ENCODE peak calls at places on chromosomes 5 and 9, in six cellular contexts. F is K562, W is endothelial cell of umbilical vein, C is breast epithelium, H is suprapubic skin, I is esophagus muscularis mucosa. X is an unnamed sample.

GRCh38 chr9:82024931-82025330 is 36.4 kb downstream of the SPATA31D1 start:
- DNase-seq in C (no peak), I (no peak), H (no peak), W (no peak), F (no peak), X (no peak)

GRCh38 chr5:42811591-42812392 is at the start of gene SELENOP:
- DNase-seq in C (peak), F (no peak), I (no peak), W (peak), H (no peak), X (no peak)

GRCh38 chr5:94218374-94218773 is 400.0 kb downstream of the KIAA0825 start:
- DNase-seq in I (no peak), C (no peak), F (no peak), H (no peak), W (no peak), X (no peak)

GRCh38 chr5:84436866-84437265 is 52.2 kb upstream of the EDIL3 start:
- DNase-seq in H (no peak), I (no peak), C (no peak), W (no peak), F (no peak), X (no peak)

GRCh38 chr9:33868430-33869000 is 51.6 kb downstream of the UBE2R2 start:
- DNase-seq in I (no peak), H (no peak), W (peak), F (no peak), C (no peak), X (no peak)

GRCh38 chr9:4547016-4547415 is 56.7 kb downstream of the SLC1A1 start:
- DNase-seq in W (peak), C (no peak), F (no peak), H (no peak), I (no peak), X (no peak)

GRCh38 chr5:176296-176823 is 14.9 kb upstream of the LRRC14B start:
- DNase-seq in W (no peak), F (no peak), C (no peak), I (no peak), H (no peak), X (no peak)

GRCh38 chr5:59287361-59287760 is 606.2 kb downstream of the PDE4D start:
- DNase-seq in F (no peak), I (no peak), W (no peak), H (no peak), C (no peak), X (no peak)

GRCh38 chr5:87122171-87122977 is 145.3 kb upstream of the RASA1 start:
- DNase-seq in I (no peak), C (no peak), W (no peak), F (no peak), H (no peak), X (no peak)

GRCh38 chr9:136808075-136808780 is 480 bp downstream of the RABL6 start:
- DNase-seq in W (peak), C (no peak), I (no peak), F (peak), H (no peak), X (no peak)

GRCh38 chr9:87569008-87569908 is 71.6 kb downstream of the DAPK1 start:
- DNase-seq in H (no peak), F (no peak), C (no peak), I (no peak), W (peak), X (no peak)

GRCh38 chr5:58751222-58751621 is 168.3 kb downstream of the RAB3C start:
- DNase-seq in C (no peak), W (peak), F (no peak), I (no peak), H (no peak), X (no peak)

GRCh38 chr5:24609694-24610093 is 35.1 kb downstream of the CDH10 start:
- DNase-seq in F (no peak), H (no peak), C (no peak), W (no peak), I (no peak), X (no peak)

GRCh38 chr5:106121972-106122605 is 1548.6 kb downstream of the EFNA5 start:
- DNase-seq in F (peak), W (no peak), I (no peak), C (no peak), H (no peak), X (peak)

GRCh38 chr5:139644646-139645494 is 3.3 kb upstream of the CXXC5 start:
- DNase-seq in H (peak), F (no peak), C (peak), I (no peak), W (no peak), X (no peak)

GRCh38 chr9:101352892-101353462 is 31.8 kb downstream of the BAAT start:
- DNase-seq in I (no peak), C (no peak), W (no peak), H (no peak), F (no peak), X (no peak)

GRCh38 chr5:156479864-156480263 is 152.9 kb downstream of the SGCD start:
- DNase-seq in F (no peak), I (no peak), H (no peak), C (no peak), W (no peak), X (no peak)

GRCh38 chr9:21964925-21965385 is 29.2 kb downstream of the CDKN2A start:
- DNase-seq in W (peak), F (no peak), H (peak), C (no peak), I (no peak), X (peak)

GRCh38 chr9:97809666-97810344 is 43.2 kb upstream of the FOXE1 start:
- DNase-seq in H (no peak), C (no peak), W (peak), F (no peak), I (peak), X (no peak)

GRCh38 chr9:110148868-110149267 is 59.1 kb downstream of the C9orf152 start:
- DNase-seq in I (no peak), F (no peak), H (no peak), C (no peak), W (no peak), X (no peak)

GRCh38 chr9:135281661-135282000 is 194.2 kb downstream of the OLFM1 start:
- DNase-seq in C (no peak), I (no peak), H (no peak), W (no peak), F (no peak), X (no peak)

GRCh38 chr9:73264636-73265035 is 113.0 kb downstream of the ANXA1 start:
- DNase-seq in F (no peak), I (no peak), C (no peak), W (no peak), H (no peak), X (no peak)

GRCh38 chr5:179276838-179277395 is 68.3 kb downstream of the ADAMTS2 start:
- DNase-seq in F (peak), W (no peak), I (no peak), H (no peak), C (no peak), X (no peak)

GRCh38 chr5:145976431-145977155 is 40.2 kb downstream of the SH3RF2 start:
- DNase-seq in H (no peak), F (no peak), W (peak), I (no peak), C (no peak), X (no peak)

GRCh38 chr9:36961051-36961450 is 73.0 kb downstream of the PAX5 start:
- DNase-seq in W (no peak), I (no peak), C (no peak), F (no peak), H (peak), X (no peak)

GRCh38 chr9:78010419-78010818 is 21.2 kb downstream of the GNAQ start:
- DNase-seq in H (no peak), W (peak), C (no peak), I (no peak), F (no peak), X (no peak)

GRCh38 chr5:74402553-74402952 is 238.0 kb downstream of the ENC1 start:
- DNase-seq in I (peak), W (no peak), H (no peak), C (no peak), F (no peak), X (no peak)

GRCh38 chr9:81022177-81022576 is 667.2 kb downstream of the TLE1 start:
- DNase-seq in W (no peak), H (no peak), I (no peak), C (no peak), F (no peak), X (no peak)

GRCh38 chr5:72191404-72191803 is 84.1 kb downstream of the MAP1B start:
- DNase-seq in W (no peak), F (no peak), H (no peak), C (no peak), I (no peak), X (no peak)

GRCh38 chr9:109037946-109038345 is 24.6 kb upstream of the CTNNAL1 start:
- DNase-seq in W (no peak), C (no peak), H (no peak), I (no peak), F (no peak), X (no peak)

GRCh38 chr9:109036744-109037680 is 23.7 kb upstream of the CTNNAL1 start:
- DNase-seq in F (no peak), I (no peak), C (no peak), H (no peak), W (peak), X (no peak)

GRCh38 chr9:109033941-109034700 is 20.8 kb upstream of the CTNNAL1 start:
- DNase-seq in C (no peak), F (no peak), W (no peak), I (no peak), H (no peak), X (no peak)

GRCh38 chr9:109039539-109039938 is 26.2 kb upstream of the CTNNAL1 start:
- DNase-seq in C (no peak), W (peak), F (no peak), H (no peak), I (no peak), X (no peak)

DNA sequence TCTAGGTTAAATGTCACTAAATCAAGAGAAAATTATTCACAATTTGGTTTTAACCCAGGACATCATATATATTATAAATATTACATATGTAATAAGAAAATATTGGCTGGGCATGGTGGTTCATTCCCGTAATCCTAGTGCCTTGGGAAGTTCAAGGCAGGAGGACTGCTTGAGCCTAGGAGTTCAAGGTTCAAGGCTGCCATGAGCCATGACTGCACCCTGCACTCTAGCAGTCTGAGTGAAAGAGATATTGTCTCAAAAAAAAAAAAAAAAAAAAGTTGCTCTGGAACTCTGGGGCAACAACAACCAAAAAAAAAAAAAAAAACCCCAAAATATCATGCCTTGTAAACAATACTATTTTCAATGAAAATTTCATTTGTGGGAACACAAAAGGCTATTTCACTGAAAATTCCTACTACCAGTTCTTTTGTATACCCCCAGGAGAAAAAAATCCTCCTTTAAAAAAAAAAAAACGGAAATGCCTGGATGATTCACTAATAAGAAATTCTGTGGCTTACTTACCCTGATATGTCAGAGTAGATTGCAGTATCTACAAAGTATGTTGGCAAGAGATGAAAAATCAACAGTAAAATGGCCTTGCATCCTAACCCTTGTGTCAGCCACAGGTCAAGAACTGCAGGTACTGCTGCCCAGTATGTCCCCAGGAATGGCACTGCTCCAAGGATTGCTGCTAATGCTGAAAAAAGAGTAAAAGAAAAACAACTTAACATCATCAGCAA is 22.6 kb upstream of the CTNNAL1 start:
- DNase-seq in F (no peak), I (no peak), C (no peak), H (no peak), W (peak), X (no peak)
- TF ChIP-seq POLR2A in F (no peak), I (no peak), C (no peak), H (no peak), W (no peak), X (no peak)

DNA sequence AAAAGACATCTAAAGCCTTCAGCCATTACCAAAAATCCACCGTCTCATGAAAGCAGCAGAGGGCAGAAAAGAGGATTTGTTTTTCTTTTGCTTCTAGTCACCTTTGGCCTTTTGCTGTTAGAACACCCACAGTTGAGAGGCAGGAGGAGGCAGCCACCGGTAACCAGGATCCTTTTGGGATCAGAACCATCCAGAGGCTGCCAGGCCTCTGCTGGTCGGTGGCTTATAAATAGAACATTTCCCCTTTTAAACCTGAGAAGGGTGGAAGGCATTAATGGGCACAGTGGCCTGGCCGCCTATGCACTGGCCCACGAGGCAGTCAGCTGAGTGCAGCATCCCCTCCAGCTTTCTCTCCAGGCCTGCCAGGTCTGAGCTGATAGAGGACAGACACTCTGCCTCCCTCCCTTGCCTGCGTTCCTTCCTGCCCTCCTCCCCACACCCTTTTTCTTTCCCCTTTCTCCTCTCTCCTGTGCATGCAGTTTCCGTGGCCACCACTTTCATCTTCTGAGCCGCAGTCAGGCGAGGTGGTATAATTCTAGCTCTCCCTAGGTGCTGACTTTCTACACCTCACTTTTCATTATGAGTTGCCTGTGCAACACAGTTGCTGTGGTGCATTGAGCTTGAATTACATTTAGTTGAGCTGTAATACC is 253.4 kb downstream of the ARHGAP26 start:
- DNase-seq in F (no peak), H (no peak), C (no peak), I (no peak), W (no peak), X (no peak)
- TF ChIP-seq POLR2AphosphoS5 in F (no peak), H (no peak), C (no peak), I (peak), W (no peak), X (peak)

DNA sequence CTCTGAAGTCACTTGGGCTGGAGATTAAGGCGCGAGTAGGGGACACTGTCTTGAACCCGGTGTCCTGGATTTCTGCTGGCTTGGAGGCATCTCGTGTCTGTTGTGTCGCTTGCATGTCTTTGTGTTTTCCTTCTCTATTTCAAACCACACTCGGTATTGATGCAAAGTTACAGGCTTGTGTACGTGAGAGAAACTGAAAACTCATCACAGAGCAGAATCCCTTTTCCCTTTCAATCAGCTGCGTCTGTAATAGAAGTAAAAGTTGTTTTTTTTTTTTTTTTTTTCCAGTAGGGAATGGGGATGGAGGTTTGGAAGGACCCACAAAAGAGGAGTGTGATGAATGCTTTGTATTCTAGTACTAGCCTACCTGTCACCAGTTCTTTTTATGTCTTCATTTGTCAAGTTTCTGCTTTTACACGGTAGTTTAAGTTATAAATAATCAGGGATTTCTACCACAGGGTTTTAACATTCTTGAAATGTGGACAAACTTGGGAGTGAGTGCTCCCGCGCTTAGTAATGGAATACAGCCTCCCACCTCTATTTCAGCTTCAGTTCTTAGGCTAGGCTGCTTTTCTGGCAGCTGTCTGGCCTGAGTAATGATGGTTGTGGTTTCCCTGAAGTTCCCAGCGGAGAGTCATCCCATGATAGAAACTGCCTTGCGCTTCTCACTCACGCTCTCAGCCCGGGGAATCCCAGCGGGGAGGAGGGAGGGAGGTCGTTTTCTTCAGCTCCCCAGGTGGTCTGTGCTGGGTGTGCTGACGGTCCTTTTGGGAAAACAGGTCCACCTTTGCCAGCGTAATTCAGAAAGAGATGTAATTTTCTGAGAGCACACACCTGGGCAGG is 789 bp downstream of the TJP2 start:
- DNase-seq in C (peak), W (peak), F (no peak), I (no peak), H (no peak), X (peak)
- TF ChIP-seq POLR2A in C (no peak), W (no peak), F (no peak), I (no peak), H (no peak), X (peak)

GRCh38 chr9:16654727-16655126 is 215.7 kb downstream of the BNC2 start:
- DNase-seq in W (no peak), F (no peak), I (no peak), H (no peak), C (no peak), X (no peak)
- TF ChIP-seq POLR2AphosphoS5 in W (no peak), F (no peak), I (no peak), H (no peak), C (no peak), X (no peak)

GRCh38 chr9:134220311-134220710 is 55.9 kb upstream of the RNU6ATAC start:
- DNase-seq in I (no peak), H (no peak), W (no peak), C (no peak), F (peak), X (no peak)
- TF ChIP-seq POLR2A in I (no peak), H (no peak), W (no peak), C (no peak), F (no peak), X (no peak)

DNA sequence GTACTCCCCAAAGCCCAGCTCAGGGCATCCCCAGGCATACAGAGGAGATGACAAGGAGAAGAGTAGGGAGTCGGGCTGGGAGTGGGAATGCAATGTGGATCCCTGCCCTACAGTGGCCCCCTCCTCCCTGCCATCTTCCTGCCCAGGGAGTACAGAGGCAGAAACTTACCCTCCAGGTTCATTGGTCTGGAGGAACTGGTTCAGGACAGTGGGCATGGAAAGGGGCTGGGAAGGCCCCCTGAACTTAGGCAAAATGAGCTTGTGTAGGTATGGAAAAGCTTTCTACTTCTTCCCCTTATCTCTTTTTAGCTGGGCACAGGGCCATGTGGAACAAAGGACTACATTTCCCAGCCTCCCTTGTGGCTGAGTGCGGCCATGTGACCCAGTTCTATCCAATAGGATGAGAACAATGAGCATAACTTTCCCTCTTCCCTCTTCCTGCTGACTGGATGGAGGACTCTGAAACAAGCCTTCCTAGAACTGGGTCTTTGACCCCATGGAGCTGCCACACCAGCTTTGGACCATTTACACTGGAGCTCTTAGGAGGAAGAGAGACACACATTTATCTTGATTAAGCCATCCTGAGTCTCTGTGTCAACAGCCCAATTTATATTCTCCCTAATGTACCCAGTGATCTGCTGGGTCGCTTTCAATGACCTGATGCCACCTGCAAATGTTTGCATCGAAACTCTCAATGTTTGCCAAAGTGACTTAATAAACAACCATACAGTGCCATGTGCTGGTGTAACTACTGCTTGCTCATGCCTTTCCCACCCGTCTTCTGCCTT is 25.0 kb upstream of the HMCN2 start:
- DNase-seq in F (peak), I (no peak), H (no peak), C (peak), W (peak), X (no peak)
- TF ChIP-seq POLR2AphosphoS5 in F (no peak), I (peak), H (no peak), C (no peak), W (peak), X (no peak)

GRCh38 chr5:172770675-172771438 is at the start of gene DUSP1:
- DNase-seq in C (peak), W (peak), H (peak), I (peak), F (peak), X (peak)
- TF ChIP-seq POLR2A in C (peak), W (peak), H (peak), I (peak), F (peak), X (peak)

GRCh38 chr5:171309526-171310333 is 682 bp downstream of the TLX3 start:
- DNase-seq in I (no peak), W (no peak), H (peak), F (no peak), C (no peak), X (no peak)
- TF ChIP-seq POLR2AphosphoS5 in I (no peak), W (no peak), H (no peak), F (no peak), C (no peak), X (no peak)

GRCh38 chr5:141320225-141321169 is at the start of gene TAF7:
- DNase-seq in C (peak), W (peak), F (peak), H (peak), I (peak), X (peak)
- TF ChIP-seq POLR2A in C (peak), W (peak), F (peak), H (peak), I (peak), X (peak)

GRCh38 chr5:10762178-10762775 is 1.2 kb upstream of the DAP start:
- DNase-seq in W (peak), C (no peak), F (no peak), H (no peak), I (no peak), X (no peak)
- TF ChIP-seq POLR2AphosphoS5 in W (no peak), C (no peak), F (no peak), H (no peak), I (peak), X (no peak)